ENCODE peak calls at places on chromosomes 12 and 14, in ten cellular contexts. Y is PC-9; K is esophagus squamous epithelium; T is fibroblast of lung; E is ovary; L is AG04450; C is heart left ventricle; B is CD8-positive, alpha-beta T cell; D is heart right ventricle; W is hepatocyte. X is an unnamed sample.

GRCh38 chr14:67636361-67636919 is 16.7 kb downstream of the ARG2 start:
- DNase-seq in W (peak), D (no peak), K (no peak), L (no peak), C (no peak), E (no peak), T (peak), B (no peak), Y (no peak), X (no peak)

GRCh38 chr12:116971222-116971621 is 60.5 kb downstream of the FBXW8 start:
- DNase-seq in K (no peak), E (no peak), D (no peak), L (no peak), B (no peak), Y (no peak), W (no peak), T (no peak), C (no peak), X (no peak)

GRCh38 chr12:47094804-47095203 is 15.0 kb upstream of the AMIGO2 start:
- DNase-seq in W (no peak), Y (no peak), L (no peak), E (no peak), C (no peak), T (no peak), K (no peak), D (no peak), B (no peak), X (no peak)

GRCh38 chr14:71658261-71658860 is 273.9 kb upstream of the RGS6 start:
- DNase-seq in W (no peak), D (no peak), C (no peak), Y (no peak), B (no peak), K (no peak), T (no peak), E (no peak), L (no peak), X (no peak)

GRCh38 chr14:92844220-92844619 is 50.1 kb downstream of the GOLGA5 start:
- DNase-seq in B (no peak), L (no peak), Y (no peak), K (no peak), C (no peak), E (no peak), D (no peak), W (no peak), T (no peak), X (no peak)

GRCh38 chr12:67456281-67456918 is 187.2 kb downstream of the CAND1 start:
- DNase-seq in C (peak), T (peak), L (peak), B (no peak), W (peak), Y (no peak), K (no peak), D (no peak), E (peak), X (peak)

GRCh38 chr12:100234166-100234565 is 32.7 kb downstream of the DEPDC4 start:
- DNase-seq in W (no peak), E (no peak), B (no peak), T (peak), L (peak), C (no peak), D (no peak), K (no peak), Y (peak), X (peak)

GRCh38 chr12:19131020-19131431 is 1.5 kb downstream of the PLEKHA5 start:
- DNase-seq in C (peak), K (no peak), Y (peak), W (peak), L (peak), D (no peak), B (no peak), T (peak), E (peak), X (peak)

GRCh38 chr12:26100966-26101744 is 23.7 kb downstream of the BHLHE41 start:
- DNase-seq in E (no peak), K (no peak), T (no peak), Y (peak), C (no peak), W (peak), D (no peak), L (no peak), B (no peak), X (no peak)

GRCh38 chr14:89325959-89326358 is 91.1 kb downstream of the FOXN3 start:
- DNase-seq in L (no peak), B (no peak), E (no peak), W (no peak), C (no peak), Y (no peak), K (no peak), T (no peak), D (no peak), X (no peak)

DNA sequence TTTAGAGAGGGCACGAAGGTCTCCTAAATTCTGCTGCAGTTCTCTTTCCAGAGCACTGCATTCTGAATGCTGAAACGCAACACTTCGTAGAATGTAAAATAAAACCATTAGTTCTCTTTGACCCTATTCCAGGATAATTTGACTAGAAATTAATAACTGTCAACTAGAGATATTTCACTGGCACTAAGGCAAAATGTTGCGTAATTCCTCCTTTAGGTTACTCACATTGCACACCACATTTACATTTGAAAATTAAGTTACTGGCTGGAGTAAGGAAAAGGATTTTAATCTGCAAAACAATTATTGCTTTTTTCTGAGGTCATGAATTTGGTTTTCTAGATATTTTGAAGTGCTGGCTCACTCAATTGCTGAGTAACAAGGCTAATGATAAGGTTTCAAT is 58.0 kb upstream of the TRHDE start:
- DNase-seq in C (no peak), L (no peak), T (peak), E (no peak), Y (no peak), K (no peak), D (no peak), B (no peak), W (no peak), X (no peak)
- H3K4me3 ChIP-seq in C (no peak), L (no peak), T (no peak), E (no peak), Y (no peak), K (no peak), D (no peak), B (no peak), W (no peak), X (no peak)

DNA sequence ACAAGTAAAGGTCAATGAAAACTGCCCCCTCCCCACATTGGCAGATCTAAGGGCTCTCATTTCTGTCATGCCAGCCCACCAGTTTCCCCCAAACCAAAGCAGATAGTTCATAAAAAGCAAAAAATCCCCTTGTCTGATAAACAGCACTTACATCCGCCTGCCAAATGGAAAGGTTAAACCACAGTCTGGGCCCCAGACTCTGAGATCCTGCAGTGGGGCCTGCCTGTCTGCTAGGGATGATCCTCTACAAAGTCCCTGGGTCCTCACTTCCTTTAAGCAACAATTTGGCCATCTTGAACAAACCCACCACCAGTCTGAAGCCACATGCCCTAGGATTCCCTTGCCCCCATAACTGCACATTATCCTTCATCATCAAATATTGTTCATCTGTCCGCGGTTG is 9.7 kb upstream of the RPS26 start:
- DNase-seq in Y (no peak), E (no peak), B (peak), L (no peak), K (no peak), T (no peak), C (no peak), W (no peak), D (no peak), X (no peak)
- TF ChIP-seq CTCF in Y (no peak), E (no peak), B (no peak), L (no peak), K (no peak), T (no peak), C (no peak), W (no peak), D (no peak), X (no peak)

GRCh38 chr12:24795699-24796385 is 153.1 kb downstream of the BCAT1 start:
- DNase-seq in Y (no peak), C (no peak), E (no peak), K (no peak), D (no peak), L (no peak), T (peak), W (no peak), B (no peak), X (no peak)
- H3K4me3 ChIP-seq in Y (peak), C (no peak), E (peak), K (peak), D (no peak), L (no peak), T (no peak), W (no peak), B (peak), X (no peak)

DNA sequence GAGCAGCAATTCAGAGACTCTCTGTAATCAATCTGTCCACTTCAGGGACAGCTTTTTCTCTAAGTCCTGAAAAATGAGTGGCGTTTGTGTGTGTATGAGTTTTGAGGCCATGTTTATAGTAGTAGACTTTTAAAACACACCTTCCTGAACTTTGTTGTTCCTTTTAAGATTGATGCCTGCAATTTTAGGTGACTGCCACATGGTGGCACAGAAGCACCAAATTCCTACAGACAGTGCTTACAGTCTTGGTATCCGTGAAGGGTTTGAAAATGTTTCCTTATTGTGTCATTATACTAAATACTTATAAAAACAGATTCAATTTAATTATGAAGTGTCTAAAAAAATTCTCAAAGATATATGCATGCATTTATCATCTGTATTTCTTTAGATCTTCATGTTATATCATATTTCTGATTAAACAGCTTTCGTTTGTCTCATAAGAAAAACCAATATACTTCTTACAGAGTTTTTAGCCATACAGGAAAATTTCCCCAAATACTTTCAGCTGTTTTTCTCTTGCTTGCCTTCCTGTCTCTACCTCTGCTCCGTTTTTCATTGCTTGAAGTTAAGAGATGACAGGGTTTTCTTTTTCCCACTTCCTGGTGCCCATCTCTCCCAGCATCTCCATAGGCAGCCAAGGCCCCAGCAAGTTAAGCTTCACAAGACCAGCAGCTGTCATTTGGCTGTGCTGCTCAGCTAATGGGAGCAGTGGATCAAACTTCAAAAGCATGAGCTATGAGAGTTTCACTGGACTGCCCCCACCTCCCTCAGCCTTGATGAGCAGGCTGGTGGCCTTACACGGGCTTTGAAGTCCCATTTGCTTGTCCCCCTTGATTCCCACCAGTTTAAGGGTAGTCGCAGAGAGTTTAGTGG is 259.6 kb downstream of the AKAP6 start:
- DNase-seq in E (no peak), C (no peak), L (no peak), Y (no peak), B (no peak), K (no peak), T (peak), W (peak), D (no peak), X (no peak)
- TF ChIP-seq CTCF in E (no peak), C (peak), L (peak), Y (peak), B (no peak), K (peak), T (peak), W (peak), D (peak), X (peak)

GRCh38 chr14:61103541-61104339 is 122.7 kb downstream of the SLC38A6 start:
- DNase-seq in D (no peak), C (peak), B (no peak), L (peak), K (no peak), W (peak), Y (peak), E (peak), T (peak), X (peak)
- H3K4me3 ChIP-seq in D (no peak), C (no peak), B (no peak), L (no peak), K (peak), W (no peak), Y (peak), E (no peak), T (no peak), X (no peak)

GRCh38 chr12:21697829-21698630 is 40.4 kb upstream of the LDHB start:
- DNase-seq in Y (no peak), D (no peak), B (no peak), W (peak), C (no peak), K (no peak), E (no peak), L (peak), T (peak), X (no peak)
- TF ChIP-seq CTCF in Y (peak), D (peak), B (peak), W (peak), C (peak), K (peak), E (peak), L (peak), T (no peak), X (peak)

GRCh38 chr12:54001283-54002187 is 1.6 kb downstream of the HOXC9 start:
- DNase-seq in Y (no peak), K (no peak), W (no peak), T (no peak), E (peak), D (no peak), L (no peak), C (no peak), B (no peak), X (no peak)
- H3K4me3 ChIP-seq in Y (no peak), K (no peak), W (no peak), T (no peak), E (no peak), D (no peak), L (no peak), C (no peak), B (no peak), X (no peak)

X was measured in adrenal gland.